ENCODE peak calls at places on chromosomes 13 and 19, in six cellular contexts. J is transverse colon; E is nephron progenitor cell; D is foreskin keratinocyte; O is activated naive CD4-positive, alpha-beta T cell; Z is body of pancreas. Q is an unnamed sample.

GRCh38 chr19:35266149-35266903 is 2.4 kb upstream of the USF2 start:
- DNase-seq in J (peak), E (no peak), D (no peak), O (no peak), Z (peak), Q (no peak)

GRCh38 chr19:13689050-13689449 is 75.3 kb upstream of the MRI1 start:
- DNase-seq in J (no peak), E (no peak), D (no peak), O (no peak), Z (no peak), Q (no peak)

GRCh38 chr19:4379383-4380253 is 20.7 kb downstream of the SH3GL1 start:
- DNase-seq in J (no peak), E (no peak), D (peak), O (no peak), Z (peak), Q (peak)

GRCh38 chr13:21372530-21372929 is 86.6 kb downstream of the ZDHHC20 start:
- DNase-seq in J (no peak), E (no peak), D (no peak), O (no peak), Z (no peak), Q (no peak)

GRCh38 chr19:42290523-42291436 is 11.2 kb upstream of the PRR19 start:
- DNase-seq in J (no peak), E (peak), D (no peak), O (peak), Z (no peak), Q (no peak)

GRCh38 chr19:5126498-5127223 is 157.7 kb downstream of the KDM4B start:
- DNase-seq in J (no peak), E (no peak), D (no peak), O (no peak), Z (peak), Q (no peak)

GRCh38 chr13:77507931-77508776 is 27.4 kb upstream of the SCEL start:
- DNase-seq in J (no peak), E (no peak), D (peak), O (no peak), Z (no peak), Q (peak)

GRCh38 chr13:26011996-26012688 is 39.7 kb downstream of the SHISA2 start:
- DNase-seq in J (no peak), E (no peak), D (no peak), O (peak), Z (no peak), Q (no peak)

GRCh38 chr13:26132756-26133155 is 80.9 kb upstream of the SHISA2 start:
- DNase-seq in J (no peak), E (no peak), D (no peak), O (no peak), Z (no peak), Q (peak)

GRCh38 chr13:100789025-100789424 is 114.4 kb upstream of the TMTC4 start:
- DNase-seq in J (no peak), E (no peak), D (no peak), O (no peak), Z (no peak), Q (no peak)

GRCh38 chr19:6100284-6100915 is 9.9 kb downstream of the RFX2 start:
- DNase-seq in J (no peak), E (peak), D (no peak), O (no peak), Z (no peak), Q (no peak)

GRCh38 chr13:73938375-73939070 is 195.7 kb downstream of the KLF12 start:
- DNase-seq in J (no peak), E (no peak), D (peak), O (no peak), Z (no peak), Q (peak)

GRCh38 chr19:10929402-10929794 is 787 bp downstream of the TIMM29 start:
- DNase-seq in J (no peak), E (no peak), D (no peak), O (no peak), Z (no peak), Q (peak)

GRCh38 chr13:34019870-34020269 is 201.9 kb downstream of the RFC3 start:
- DNase-seq in J (no peak), E (no peak), D (no peak), O (no peak), Z (no peak), Q (no peak)

GRCh38 chr13:51346397-51346796 is 6.9 kb downstream of the SERPINE3 start:
- DNase-seq in J (no peak), E (no peak), D (no peak), O (no peak), Z (no peak), Q (no peak)

GRCh38 chr13:65971541-65971940 is 1258.6 kb downstream of the PCDH9 start:
- DNase-seq in J (no peak), E (no peak), D (no peak), O (no peak), Z (no peak), Q (no peak)

GRCh38 chr13:101757446-101758039 is 305.1 kb downstream of the ITGBL1 start:
- DNase-seq in J (no peak), E (no peak), D (no peak), O (no peak), Z (no peak), Q (peak)

GRCh38 chr13:38415233-38415632 is 65.6 kb downstream of the UFM1 start:
- DNase-seq in J (peak), E (no peak), D (no peak), O (no peak), Z (no peak), Q (peak)

GRCh38 chr19:41599175-41599966 is 23.4 kb downstream of the CEACAM21 start:
- DNase-seq in J (no peak), E (no peak), D (no peak), O (no peak), Z (no peak), Q (no peak)

GRCh38 chr19:383922-384800 is 24.8 kb downstream of the C2CD4C start:
- DNase-seq in J (no peak), E (peak), D (no peak), O (no peak), Z (peak), Q (no peak)

GRCh38 chr19:41219924-41220567 is 1.0 kb downstream of the AXL start:
- DNase-seq in J (peak), E (peak), D (no peak), O (no peak), Z (no peak), Q (peak)

GRCh38 chr19:38304866-38305429 is 897 bp downstream of the C19orf33 start:
- DNase-seq in J (peak), E (peak), D (peak), O (no peak), Z (peak), Q (peak)

GRCh38 chr13:34044660-34045080 is 226.7 kb downstream of the RFC3 start:
- DNase-seq in J (no peak), E (no peak), D (peak), O (no peak), Z (no peak), Q (peak)

GRCh38 chr19:4937060-4937459 is 27.8 kb downstream of the UHRF1 start:
- DNase-seq in J (no peak), E (no peak), D (no peak), O (no peak), Z (no peak), Q (no peak)

GRCh38 chr13:95596701-95597100 is 44.2 kb downstream of the CLDN10 start:
- DNase-seq in J (no peak), E (no peak), D (no peak), O (no peak), Z (no peak), Q (no peak)

Q was measured in mammary epithelial cell.